ENCODE peak calls at places on chromosomes 6 and 20, in nine cellular contexts. One of them, this sample, is unnamed.

GRCh38 chr6:98579941-98580340 is 254.4 kb upstream of the POU3F2 start:
- DNase-seq in colonic mucosa: no peak
- DNase-seq in lung: no peak
- DNase-seq in hepatocyte: no peak
- DNase-seq in neural crest cell: no peak
- DNase-seq in CD4-positive, alpha-beta T cell: no peak
- DNase-seq in BE2C: no peak
- DNase-seq in pancreas: no peak
- DNase-seq in activated CD8-positive, alpha-beta T cell treated with anti-CD3 and anti-CD28 coated beads for 36 hours: no peak
- DNase-seq in this sample: no peak

GRCh38 chr6:169896826-169897456 is 145.5 kb downstream of the ERMARD start:
- DNase-seq in colonic mucosa: peak; percentile 11
- DNase-seq in lung: no peak
- DNase-seq in hepatocyte: no peak
- DNase-seq in neural crest cell: no peak
- DNase-seq in CD4-positive, alpha-beta T cell: no peak
- DNase-seq in BE2C: no peak
- DNase-seq in pancreas: no peak
- DNase-seq in activated CD8-positive, alpha-beta T cell treated with anti-CD3 and anti-CD28 coated beads for 36 hours: no peak
- DNase-seq in this sample: no peak

GRCh38 chr6:9250852-9251251 is 815.5 kb upstream of the SLC35B3 start:
- DNase-seq in colonic mucosa: peak; percentile 24
- DNase-seq in lung: no peak
- DNase-seq in hepatocyte: peak; percentile 77
- DNase-seq in neural crest cell: no peak
- DNase-seq in CD4-positive, alpha-beta T cell: no peak
- DNase-seq in BE2C: no peak
- DNase-seq in pancreas: peak; percentile 17
- DNase-seq in activated CD8-positive, alpha-beta T cell treated with anti-CD3 and anti-CD28 coated beads for 36 hours: peak; percentile 1
- DNase-seq in this sample: no peak

GRCh38 chr20:61644387-61645076 is 392.5 kb downstream of the CDH4 start:
- DNase-seq in colonic mucosa: no peak
- DNase-seq in lung: no peak
- DNase-seq in hepatocyte: no peak
- DNase-seq in neural crest cell: no peak
- DNase-seq in CD4-positive, alpha-beta T cell: no peak
- DNase-seq in BE2C: no peak
- DNase-seq in pancreas: no peak
- DNase-seq in activated CD8-positive, alpha-beta T cell treated with anti-CD3 and anti-CD28 coated beads for 36 hours: no peak
- DNase-seq in this sample: no peak

GRCh38 chr6:128493877-128494276 is 26.5 kb downstream of the PTPRK start:
- DNase-seq in colonic mucosa: no peak
- DNase-seq in lung: no peak
- DNase-seq in hepatocyte: no peak
- DNase-seq in neural crest cell: no peak
- DNase-seq in CD4-positive, alpha-beta T cell: no peak
- DNase-seq in BE2C: no peak
- DNase-seq in pancreas: no peak
- DNase-seq in activated CD8-positive, alpha-beta T cell treated with anti-CD3 and anti-CD28 coated beads for 36 hours: no peak
- DNase-seq in this sample: no peak

GRCh38 chr6:132188865-132189264 is 212.4 kb downstream of the MOXD1 start:
- DNase-seq in colonic mucosa: no peak
- DNase-seq in lung: no peak
- DNase-seq in hepatocyte: no peak
- DNase-seq in neural crest cell: no peak
- DNase-seq in CD4-positive, alpha-beta T cell: no peak
- DNase-seq in BE2C: no peak
- DNase-seq in pancreas: no peak
- DNase-seq in activated CD8-positive, alpha-beta T cell treated with anti-CD3 and anti-CD28 coated beads for 36 hours: no peak
- DNase-seq in this sample: no peak

GRCh38 chr20:37518059-37518458 is 3.0 kb upstream of the NNAT start:
- DNase-seq in colonic mucosa: no peak
- DNase-seq in lung: no peak
- DNase-seq in hepatocyte: no peak
- DNase-seq in neural crest cell: no peak
- DNase-seq in CD4-positive, alpha-beta T cell: no peak
- DNase-seq in BE2C: no peak
- DNase-seq in pancreas: no peak
- DNase-seq in activated CD8-positive, alpha-beta T cell treated with anti-CD3 and anti-CD28 coated beads for 36 hours: no peak
- DNase-seq in this sample: no peak

GRCh38 chr6:125356888-125357287 is 55.1 kb upstream of the HDDC2 start:
- DNase-seq in colonic mucosa: no peak
- DNase-seq in lung: no peak
- DNase-seq in hepatocyte: no peak
- DNase-seq in neural crest cell: no peak
- DNase-seq in CD4-positive, alpha-beta T cell: no peak
- DNase-seq in BE2C: no peak
- DNase-seq in pancreas: no peak
- DNase-seq in activated CD8-positive, alpha-beta T cell treated with anti-CD3 and anti-CD28 coated beads for 36 hours: no peak
- DNase-seq in this sample: no peak

GRCh38 chr6:140388815-140389214 is 1014.4 kb upstream of the CITED2 start:
- DNase-seq in colonic mucosa: no peak
- DNase-seq in lung: no peak
- DNase-seq in hepatocyte: no peak
- DNase-seq in neural crest cell: no peak
- DNase-seq in CD4-positive, alpha-beta T cell: no peak
- DNase-seq in BE2C: no peak
- DNase-seq in pancreas: no peak
- DNase-seq in activated CD8-positive, alpha-beta T cell treated with anti-CD3 and anti-CD28 coated beads for 36 hours: no peak
- DNase-seq in this sample: no peak
- TF ChIP-seq CTCF in colonic mucosa: no peak
- TF ChIP-seq CTCF in lung: no peak
- TF ChIP-seq CTCF in hepatocyte: no peak
- TF ChIP-seq CTCF in neural crest cell: no peak
- TF ChIP-seq CTCF in CD4-positive, alpha-beta T cell: no peak
- TF ChIP-seq CTCF in BE2C: no peak
- TF ChIP-seq CTCF in pancreas: no peak
- TF ChIP-seq CTCF in activated CD8-positive, alpha-beta T cell treated with anti-CD3 and anti-CD28 coated beads for 36 hours: no peak
- TF ChIP-seq CTCF in this sample: no peak

GRCh38 chr20:48923149-48923718 is 1.7 kb downstream of the ARFGEF2 start:
- DNase-seq in colonic mucosa: no peak
- DNase-seq in lung: no peak
- DNase-seq in hepatocyte: no peak
- DNase-seq in neural crest cell: no peak
- DNase-seq in CD4-positive, alpha-beta T cell: no peak
- DNase-seq in BE2C: no peak
- DNase-seq in pancreas: no peak
- DNase-seq in activated CD8-positive, alpha-beta T cell treated with anti-CD3 and anti-CD28 coated beads for 36 hours: no peak
- DNase-seq in this sample: no peak

GRCh38 chr20:48921883-48922867 is 664 bp downstream of the ARFGEF2 start:
- DNase-seq in colonic mucosa: peak; percentile 66
- DNase-seq in lung: peak; percentile 51
- DNase-seq in hepatocyte: peak; percentile 75
- DNase-seq in neural crest cell: no peak
- DNase-seq in CD4-positive, alpha-beta T cell: no peak
- DNase-seq in BE2C: no peak
- DNase-seq in pancreas: peak; percentile 84
- DNase-seq in activated CD8-positive, alpha-beta T cell treated with anti-CD3 and anti-CD28 coated beads for 36 hours: no peak
- DNase-seq in this sample: no peak

GRCh38 chr20:48919882-48920526 is 1.5 kb upstream of the ARFGEF2 start:
- DNase-seq in colonic mucosa: peak; percentile 59
- DNase-seq in lung: no peak
- DNase-seq in hepatocyte: peak; percentile 60
- DNase-seq in neural crest cell: no peak
- DNase-seq in CD4-positive, alpha-beta T cell: no peak
- DNase-seq in BE2C: peak; percentile 51
- DNase-seq in pancreas: no peak
- DNase-seq in activated CD8-positive, alpha-beta T cell treated with anti-CD3 and anti-CD28 coated beads for 36 hours: no peak
- DNase-seq in this sample: no peak

GRCh38 chr20:48920527-48921167 is 864 bp upstream of the ARFGEF2 start:
- DNase-seq in colonic mucosa: no peak
- DNase-seq in lung: no peak
- DNase-seq in hepatocyte: no peak
- DNase-seq in neural crest cell: no peak
- DNase-seq in CD4-positive, alpha-beta T cell: no peak
- DNase-seq in BE2C: no peak
- DNase-seq in pancreas: no peak
- DNase-seq in activated CD8-positive, alpha-beta T cell treated with anti-CD3 and anti-CD28 coated beads for 36 hours: no peak
- DNase-seq in this sample: no peak

DNA sequence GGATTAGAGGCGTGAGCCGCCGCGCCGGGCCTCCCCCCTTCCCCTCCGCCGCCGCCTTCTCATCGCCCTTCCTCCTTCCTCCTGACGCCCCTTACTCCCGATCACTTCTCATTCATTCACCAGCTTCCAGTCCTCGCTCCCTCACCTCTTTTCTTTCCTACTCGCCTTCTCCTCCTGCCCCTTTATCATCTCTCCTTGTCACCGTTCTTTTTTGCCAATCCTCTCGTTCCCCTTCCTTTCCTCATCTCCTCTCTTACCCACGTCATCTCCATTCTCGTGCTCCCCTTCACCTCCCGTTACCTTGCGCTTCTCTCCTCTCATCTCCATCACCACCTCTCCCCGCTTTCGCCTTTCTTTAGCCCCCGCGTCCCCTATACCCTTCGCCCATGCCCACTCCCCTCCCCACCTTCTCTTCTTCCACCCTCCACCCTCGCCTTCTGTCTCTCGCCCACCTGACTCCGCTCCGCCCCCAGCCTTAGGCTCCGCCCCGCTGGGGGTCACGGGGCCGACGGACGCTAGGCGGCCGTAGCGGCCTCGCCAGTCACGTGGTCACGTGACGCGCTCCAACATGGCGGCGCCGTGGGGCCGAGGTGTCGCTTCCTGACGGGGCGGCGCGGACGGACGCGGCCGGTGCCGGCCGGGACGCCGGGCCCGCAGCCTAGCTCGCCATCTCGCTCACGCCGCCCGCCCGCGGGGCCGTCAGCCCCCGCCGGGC is at the start of gene ARFGEF2:
- DNase-seq in colonic mucosa: peak; percentile 96
- DNase-seq in lung: peak; percentile 91
- DNase-seq in hepatocyte: peak; percentile 98
- DNase-seq in neural crest cell: peak; percentile 87
- DNase-seq in CD4-positive, alpha-beta T cell: peak; percentile 82
- DNase-seq in BE2C: peak; percentile 95
- DNase-seq in pancreas: peak; percentile 96
- DNase-seq in activated CD8-positive, alpha-beta T cell treated with anti-CD3 and anti-CD28 coated beads for 36 hours: peak; percentile 92
- DNase-seq in this sample: peak; percentile 66
- TF ChIP-seq CTCF in colonic mucosa: no peak
- TF ChIP-seq CTCF in lung: no peak
- TF ChIP-seq CTCF in hepatocyte: peak; percentile 3
- TF ChIP-seq CTCF in neural crest cell: peak; percentile 33
- TF ChIP-seq CTCF in CD4-positive, alpha-beta T cell: no peak
- TF ChIP-seq CTCF in BE2C: no peak
- TF ChIP-seq CTCF in pancreas: no peak
- TF ChIP-seq CTCF in activated CD8-positive, alpha-beta T cell treated with anti-CD3 and anti-CD28 coated beads for 36 hours: no peak
- TF ChIP-seq CTCF in this sample: no peak

DNA sequence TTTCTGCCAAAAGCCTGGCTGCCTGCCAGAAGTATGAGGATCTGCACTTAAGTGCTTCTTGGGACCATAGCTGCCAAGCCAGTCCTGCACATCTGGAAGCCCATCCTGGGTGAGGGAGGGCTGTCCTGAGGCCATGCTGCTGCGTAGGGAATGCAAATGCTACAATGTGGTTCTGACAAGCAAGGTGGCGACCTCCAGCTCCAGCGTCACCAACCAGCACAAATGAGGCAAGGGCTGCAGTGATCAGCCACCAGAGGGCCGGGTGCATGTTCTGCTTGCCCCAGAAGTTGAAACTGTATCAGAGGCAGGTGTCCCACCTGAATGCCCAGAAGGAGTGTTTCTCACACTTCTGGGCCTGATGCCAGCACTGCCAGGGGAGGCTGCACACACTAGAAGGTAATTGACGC is 99.1 kb upstream of the KCNQ5 start:
- DNase-seq in colonic mucosa: no peak
- DNase-seq in lung: no peak
- DNase-seq in hepatocyte: peak; percentile 8
- DNase-seq in neural crest cell: no peak
- DNase-seq in CD4-positive, alpha-beta T cell: no peak
- DNase-seq in BE2C: peak; percentile 19
- DNase-seq in pancreas: peak; percentile 34
- DNase-seq in activated CD8-positive, alpha-beta T cell treated with anti-CD3 and anti-CD28 coated beads for 36 hours: peak; percentile 26
- DNase-seq in this sample: no peak
- TF ChIP-seq CTCF in colonic mucosa: no peak
- TF ChIP-seq CTCF in lung: no peak
- TF ChIP-seq CTCF in hepatocyte: no peak
- TF ChIP-seq CTCF in neural crest cell: peak; percentile 39
- TF ChIP-seq CTCF in CD4-positive, alpha-beta T cell: no peak
- TF ChIP-seq CTCF in BE2C: peak; percentile 18
- TF ChIP-seq CTCF in pancreas: no peak
- TF ChIP-seq CTCF in activated CD8-positive, alpha-beta T cell treated with anti-CD3 and anti-CD28 coated beads for 36 hours: no peak
- TF ChIP-seq CTCF in this sample: peak; percentile 65

DNA sequence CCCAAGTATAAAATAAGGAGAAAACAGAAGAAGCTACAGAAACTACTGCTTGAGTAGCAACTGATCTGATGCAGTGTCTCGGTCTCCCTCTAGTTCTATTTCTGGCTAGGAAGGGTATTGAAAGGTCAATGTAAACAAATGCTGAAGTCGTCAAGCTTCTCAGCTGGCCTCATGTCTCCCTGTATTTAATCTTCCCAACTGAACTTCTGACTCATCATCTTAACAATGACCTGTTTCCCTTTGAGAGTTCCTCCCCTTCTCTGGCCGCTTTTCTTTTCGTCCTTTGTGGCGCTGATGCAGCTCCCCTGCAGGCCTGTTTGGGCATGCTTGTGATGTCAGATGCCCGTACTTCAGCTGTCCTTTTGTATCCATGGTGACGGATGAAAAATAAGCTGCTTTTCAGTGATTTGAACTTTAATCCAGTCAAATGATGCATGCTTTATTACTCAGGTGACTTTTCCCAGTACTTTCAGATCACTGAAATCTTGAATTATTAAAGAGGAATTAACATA is 7.8 kb upstream of the LCA5 start:
- DNase-seq in colonic mucosa: peak; percentile 65
- DNase-seq in lung: peak; percentile 77
- DNase-seq in hepatocyte: peak; percentile 90
- DNase-seq in neural crest cell: peak; percentile 52
- DNase-seq in CD4-positive, alpha-beta T cell: no peak
- DNase-seq in BE2C: peak; percentile 68
- DNase-seq in pancreas: no peak
- DNase-seq in activated CD8-positive, alpha-beta T cell treated with anti-CD3 and anti-CD28 coated beads for 36 hours: peak; percentile 2
- DNase-seq in this sample: peak; percentile 41
- TF ChIP-seq CTCF in colonic mucosa: peak; percentile 35
- TF ChIP-seq CTCF in lung: peak; percentile 10
- TF ChIP-seq CTCF in hepatocyte: peak; percentile 52
- TF ChIP-seq CTCF in neural crest cell: peak; percentile 65
- TF ChIP-seq CTCF in CD4-positive, alpha-beta T cell: no peak
- TF ChIP-seq CTCF in BE2C: peak; percentile 64
- TF ChIP-seq CTCF in pancreas: peak; percentile 14
- TF ChIP-seq CTCF in activated CD8-positive, alpha-beta T cell treated with anti-CD3 and anti-CD28 coated beads for 36 hours: no peak
- TF ChIP-seq CTCF in this sample: peak; percentile 44